ENCODE peak calls at places on chromosomes 13 and 19, in five cellular contexts. J is hypothalamus, Y is heart right ventricle, U is EH, V is nucleus accumbens. N is an unnamed sample.

GRCh38 chr19:48405850-48406249 is 12.4 kb downstream of the GRIN2D start:
- DNase-seq in J (no peak), Y (no peak), U (peak), V (no peak), N (peak)

GRCh38 chr13:99465454-99465853 is 35.8 kb upstream of the TM9SF2 start:
- DNase-seq in J (no peak), Y (no peak), U (no peak), V (no peak), N (no peak)

GRCh38 chr19:29694166-29694565 is 20.9 kb downstream of the C19orf12 start:
- DNase-seq in J (no peak), Y (no peak), U (no peak), V (no peak), N (no peak)

GRCh38 chr19:38617764-38618589 is at the start of gene MAP4K1:
- DNase-seq in J (no peak), Y (peak), U (no peak), V (no peak), N (peak)

GRCh38 chr19:51786651-51787494 is 8.1 kb upstream of the FPR3 start:
- DNase-seq in J (no peak), Y (no peak), U (no peak), V (no peak), N (no peak)

GRCh38 chr13:97434417-97435296 is 688 bp downstream of the RAP2A start:
- DNase-seq in J (peak), Y (peak), U (peak), V (peak), N (peak)

GRCh38 chr13:51999525-51999924 is 11.7 kb downstream of the ATP7B start:
- DNase-seq in J (no peak), Y (peak), U (no peak), V (no peak), N (no peak)

GRCh38 chr13:28532226-28533048 is 37.5 kb upstream of the FLT1 start:
- DNase-seq in J (no peak), Y (peak), U (peak), V (no peak), N (no peak)

GRCh38 chr19:33379151-33379829 is 5.8 kb downstream of the CEBPG start:
- DNase-seq in J (no peak), Y (no peak), U (no peak), V (no peak), N (no peak)

GRCh38 chr13:92658293-92658692 is 568.3 kb upstream of the GPC6 start:
- DNase-seq in J (no peak), Y (no peak), U (no peak), V (no peak), N (no peak)

GRCh38 chr13:100887729-100888151 is 213.1 kb upstream of the TMTC4 start:
- DNase-seq in J (no peak), Y (no peak), U (peak), V (no peak), N (peak)

GRCh38 chr13:40116008-40116407 is 460.5 kb downstream of the COG6 start:
- DNase-seq in J (no peak), Y (peak), U (peak), V (no peak), N (peak)

GRCh38 chr19:23262892-23263291 is 12.7 kb upstream of the ZNF724 start:
- DNase-seq in J (no peak), Y (no peak), U (no peak), V (no peak), N (no peak)

N was measured in NB4.